ENCODE peak calls at places on chromosomes 1 and 21, in nine cellular contexts. P, S, Z, T, L, H, M, W and A are unnamed samples.

GRCh38 chr1:23868848-23869450 is 859 bp upstream of the FUCA1 start:
- DNase-seq in P (no peak), S (no peak), Z (peak; percentile 3), T (no peak), L (no peak), H (no peak), M (no peak), W (no peak), A (no peak)

GRCh38 chr1:98260839-98261238 is 340.0 kb upstream of the DPYD start:
- DNase-seq in P (no peak), S (no peak), Z (no peak), T (no peak), L (no peak), H (no peak), M (no peak), W (no peak), A (no peak)

GRCh38 chr1:86764523-86764922 is 60.1 kb downstream of the SH3GLB1 start:
- DNase-seq in P (no peak), S (no peak), Z (no peak), T (no peak), L (no peak), H (no peak), M (no peak), W (no peak), A (no peak)

GRCh38 chr21:39451332-39452206 is at the start of gene SH3BGR:
- DNase-seq in P (no peak), S (no peak), Z (peak; percentile 25), T (no peak), L (peak; percentile 89), H (no peak), M (no peak), W (no peak), A (no peak)

GRCh38 chr1:186403632-186404031 is 28.0 kb downstream of the ODR4 start:
- DNase-seq in P (no peak), S (no peak), Z (no peak), T (no peak), L (no peak), H (no peak), M (no peak), W (no peak), A (no peak)

GRCh38 chr1:22597996-22598395 is 34.7 kb downstream of the EPHA8 start:
- DNase-seq in P (no peak), S (no peak), Z (no peak), T (no peak), L (no peak), H (no peak), M (no peak), W (no peak), A (no peak)

GRCh38 chr1:53091841-53092645 is 30.0 kb downstream of the PODN start:
- DNase-seq in P (no peak), S (no peak), Z (peak; percentile 33), T (no peak), L (no peak), H (no peak), M (peak; percentile 26), W (no peak), A (no peak)

GRCh38 chr1:77636864-77637263 is 45.6 kb downstream of the ZZZ3 start:
- DNase-seq in P (no peak), S (no peak), Z (no peak), T (no peak), L (no peak), H (no peak), M (no peak), W (no peak), A (no peak)

GRCh38 chr1:165549908-165550480 is 6.2 kb downstream of the LRRC52 start:
- DNase-seq in P (no peak), S (no peak), Z (no peak), T (no peak), L (no peak), H (no peak), M (no peak), W (no peak), A (no peak)

GRCh38 chr1:27099904-27100796 is 54.8 kb downstream of the SLC9A1 start:
- DNase-seq in P (no peak), S (no peak), Z (no peak), T (no peak), L (peak; percentile 92), H (no peak), M (peak; percentile 56), W (no peak), A (no peak)

GRCh38 chr1:2185880-2186855 is 8.4 kb downstream of the FAAP20 start:
- DNase-seq in P (no peak), S (no peak), Z (no peak), T (no peak), L (no peak), H (no peak), M (no peak), W (no peak), A (no peak)

GRCh38 chr1:7230896-7231210 is 445.6 kb downstream of the CAMTA1 start:
- DNase-seq in P (no peak), S (no peak), Z (no peak), T (no peak), L (no peak), H (no peak), M (no peak), W (no peak), A (no peak)

GRCh38 chr1:81329061-81329460 is 471.7 kb upstream of the ADGRL2 start:
- DNase-seq in P (no peak), S (no peak), Z (peak; percentile 4), T (no peak), L (no peak), H (no peak), M (no peak), W (no peak), A (no peak)

GRCh38 chr1:59375321-59376220 is 78.7 kb downstream of the FGGY start:
- DNase-seq in P (peak; percentile 99), S (no peak), Z (peak; percentile 99), T (no peak), L (no peak), H (peak; percentile 92), M (peak; percentile 98), W (no peak), A (no peak)

GRCh38 chr1:166839600-166840308 is 479 bp downstream of the POGK start:
- DNase-seq in P (no peak), S (no peak), Z (peak; percentile 32), T (peak; percentile 63), L (peak; percentile 74), H (no peak), M (peak; percentile 24), W (peak; percentile 50), A (peak; percentile 32)

GRCh38 chr1:19563336-19564097 is 78.2 kb upstream of the CAPZB start:
- DNase-seq in P (peak; percentile 14), S (no peak), Z (peak; percentile 60), T (no peak), L (peak; percentile 83), H (peak; percentile 11), M (peak; percentile 7), W (no peak), A (no peak)

GRCh38 chr1:220164116-220164515 is 70.2 kb downstream of the IARS2 start:
- DNase-seq in P (no peak), S (no peak), Z (no peak), T (no peak), L (no peak), H (no peak), M (no peak), W (no peak), A (no peak)

GRCh38 chr1:27549807-27550408 is 54.0 kb downstream of the AHDC1 start:
- DNase-seq in P (no peak), S (no peak), Z (no peak), T (no peak), L (no peak), H (no peak), M (no peak), W (no peak), A (no peak)

GRCh38 chr21:32257952-32258785 is 20.7 kb downstream of the MIS18A start:
- DNase-seq in P (peak; percentile 62), S (peak; percentile 3), Z (peak; percentile 88), T (peak; percentile 25), L (peak; percentile 83), H (peak; percentile 80), M (peak; percentile 84), W (peak; percentile 9), A (no peak)

GRCh38 chr1:155117610-155118009 is 10.1 kb upstream of the EFNA1 start:
- DNase-seq in P (no peak), S (no peak), Z (no peak), T (no peak), L (no peak), H (no peak), M (no peak), W (no peak), A (no peak)

GRCh38 chr1:113388621-113389355 is 1.5 kb upstream of the MAGI3 start:
- DNase-seq in P (no peak), S (no peak), Z (no peak), T (no peak), L (no peak), H (no peak), M (no peak), W (no peak), A (no peak)

GRCh38 chr1:231828182-231828920 is 201.8 kb downstream of the DISC1 start:
- DNase-seq in P (peak; percentile 85), S (no peak), Z (peak; percentile 99), T (no peak), L (no peak), H (peak; percentile 95), M (peak; percentile 97), W (no peak), A (no peak)

GRCh38 chr1:47575855-47576757 is 138.3 kb downstream of the FOXD2 start:
- DNase-seq in P (no peak), S (no peak), Z (no peak), T (no peak), L (peak; percentile 32), H (peak; percentile 74), M (peak; percentile 93), W (no peak), A (no peak)

GRCh38 chr1:174769961-174770549 is 229.7 kb upstream of the CACYBP start:
- DNase-seq in P (peak; percentile 23), S (no peak), Z (peak; percentile 76), T (no peak), L (no peak), H (peak; percentile 18), M (peak; percentile 53), W (no peak), A (no peak)

GRCh38 chr21:44049606-44050005 is 37.5 kb downstream of the TRAPPC10 start:
- DNase-seq in P (no peak), S (no peak), Z (peak; percentile 22), T (no peak), L (no peak), H (no peak), M (no peak), W (no peak), A (no peak)

GRCh38 chr1:168504064-168504837 is 39.5 kb downstream of the XCL2 start:
- DNase-seq in P (peak; percentile 84), S (no peak), Z (peak; percentile 90), T (peak; percentile 30), L (peak; percentile 80), H (no peak), M (peak; percentile 36), W (no peak), A (no peak)

GRCh38 chr1:201020040-201020591 is 3.4 kb downstream of the KIF21B start:
- DNase-seq in P (no peak), S (no peak), Z (no peak), T (peak; percentile 50), L (no peak), H (no peak), M (no peak), W (no peak), A (no peak)

GRCh38 chr1:93255222-93256079 is 74.9 kb downstream of the CCDC18 start:
- DNase-seq in P (peak; percentile 24), S (no peak), Z (peak; percentile 78), T (no peak), L (no peak), H (peak; percentile 68), M (peak; percentile 89), W (no peak), A (no peak)

GRCh38 chr1:41614818-41615217 is 130.3 kb upstream of the EDN2 start:
- DNase-seq in P (no peak), S (no peak), Z (no peak), T (no peak), L (no peak), H (no peak), M (no peak), W (no peak), A (no peak)

GRCh38 chr1:113657126-113657525 is 102.2 kb downstream of the PHTF1 start:
- DNase-seq in P (no peak), S (no peak), Z (no peak), T (no peak), L (no peak), H (no peak), M (no peak), W (no peak), A (no peak)

GRCh38 chr1:81670286-81670685 is 130.4 kb upstream of the ADGRL2 start:
- DNase-seq in P (peak; percentile 78), S (no peak), Z (peak; percentile 97), T (no peak), L (peak; percentile 81), H (peak; percentile 98), M (peak; percentile 96), W (no peak), A (no peak)